ENCODE peak calls at places on chromosomes 11 and 22, in six cellular contexts. One of them, this sample, is unnamed.

GRCh38 chr11:83612891-83613766 is 327.0 kb upstream of the CCDC90B start:
- DNase-seq in fibroblast of the aortic adventitia: no peak
- DNase-seq in IMR-90: no peak
- DNase-seq in HFFc6: no peak
- DNase-seq in heart left ventricle: no peak
- DNase-seq in progenitor cell of endocrine pancreas: no peak
- DNase-seq in this sample: no peak

GRCh38 chr11:8794677-8795103 is 112.1 kb downstream of the RPL27A start:
- DNase-seq in fibroblast of the aortic adventitia: no peak
- DNase-seq in IMR-90: no peak
- DNase-seq in HFFc6: no peak
- DNase-seq in heart left ventricle: no peak
- DNase-seq in progenitor cell of endocrine pancreas: peak; percentile 45
- DNase-seq in this sample: no peak

GRCh38 chr11:34624069-34624468 is 3.2 kb downstream of the EHF start:
- DNase-seq in fibroblast of the aortic adventitia: no peak
- DNase-seq in IMR-90: no peak
- DNase-seq in HFFc6: no peak
- DNase-seq in heart left ventricle: no peak
- DNase-seq in progenitor cell of endocrine pancreas: no peak
- DNase-seq in this sample: no peak

GRCh38 chr11:14254533-14255530 is 104.2 kb downstream of the RRAS2 start:
- DNase-seq in fibroblast of the aortic adventitia: peak; percentile 24
- DNase-seq in IMR-90: no peak
- DNase-seq in HFFc6: no peak
- DNase-seq in heart left ventricle: no peak
- DNase-seq in progenitor cell of endocrine pancreas: no peak
- DNase-seq in this sample: no peak

GRCh38 chr11:116336540-116336939 is 436.2 kb downstream of the BUD13 start:
- DNase-seq in fibroblast of the aortic adventitia: no peak
- DNase-seq in IMR-90: no peak
- DNase-seq in HFFc6: no peak
- DNase-seq in heart left ventricle: no peak
- DNase-seq in progenitor cell of endocrine pancreas: no peak
- DNase-seq in this sample: no peak

GRCh38 chr11:132840660-132841059 is 691.6 kb downstream of the OPCML start:
- DNase-seq in fibroblast of the aortic adventitia: no peak
- DNase-seq in IMR-90: no peak
- DNase-seq in HFFc6: no peak
- DNase-seq in heart left ventricle: no peak
- DNase-seq in progenitor cell of endocrine pancreas: no peak
- DNase-seq in this sample: no peak

GRCh38 chr11:69370984-69371709 is 77.2 kb downstream of the MYEOV start:
- DNase-seq in fibroblast of the aortic adventitia: no peak
- DNase-seq in IMR-90: no peak
- DNase-seq in HFFc6: no peak
- DNase-seq in heart left ventricle: no peak
- DNase-seq in progenitor cell of endocrine pancreas: peak; percentile 2
- DNase-seq in this sample: no peak

GRCh38 chr11:84290647-84291046 is 1004.5 kb upstream of the CCDC90B start:
- DNase-seq in fibroblast of the aortic adventitia: peak; percentile 56
- DNase-seq in IMR-90: peak; percentile 59
- DNase-seq in HFFc6: no peak
- DNase-seq in heart left ventricle: no peak
- DNase-seq in progenitor cell of endocrine pancreas: no peak
- DNase-seq in this sample: peak; percentile 11

GRCh38 chr11:113874096-113874919 is 1.1 kb downstream of the USP28 start:
- DNase-seq in fibroblast of the aortic adventitia: peak; percentile 19
- DNase-seq in IMR-90: peak; percentile 1
- DNase-seq in HFFc6: no peak
- DNase-seq in heart left ventricle: no peak
- DNase-seq in progenitor cell of endocrine pancreas: no peak
- DNase-seq in this sample: no peak

GRCh38 chr22:46754110-46754799 is 8.2 kb upstream of the TBC1D22A start:
- DNase-seq in fibroblast of the aortic adventitia: peak; percentile 96
- DNase-seq in IMR-90: peak; percentile 99
- DNase-seq in HFFc6: peak; percentile 98
- DNase-seq in heart left ventricle: peak; percentile 93
- DNase-seq in progenitor cell of endocrine pancreas: no peak
- DNase-seq in this sample: peak; percentile 87

GRCh38 chr11:26931881-26932280 is 62.0 kb upstream of the FIBIN start:
- DNase-seq in fibroblast of the aortic adventitia: no peak
- DNase-seq in IMR-90: no peak
- DNase-seq in HFFc6: no peak
- DNase-seq in heart left ventricle: no peak
- DNase-seq in progenitor cell of endocrine pancreas: no peak
- DNase-seq in this sample: no peak

GRCh38 chr11:124937336-124937935 is 1.6 kb upstream of the HEPACAM start:
- DNase-seq in fibroblast of the aortic adventitia: no peak
- DNase-seq in IMR-90: no peak
- DNase-seq in HFFc6: no peak
- DNase-seq in heart left ventricle: no peak
- DNase-seq in progenitor cell of endocrine pancreas: no peak
- DNase-seq in this sample: no peak

GRCh38 chr22:29265929-29266328 is 1.9 kb downstream of the RHBDD3 start:
- DNase-seq in fibroblast of the aortic adventitia: peak; percentile 22
- DNase-seq in IMR-90: no peak
- DNase-seq in HFFc6: no peak
- DNase-seq in heart left ventricle: no peak
- DNase-seq in progenitor cell of endocrine pancreas: no peak
- DNase-seq in this sample: no peak

GRCh38 chr22:21761086-21761485 is 25.5 kb upstream of the YPEL1 start:
- DNase-seq in fibroblast of the aortic adventitia: no peak
- DNase-seq in IMR-90: peak; percentile 88
- DNase-seq in HFFc6: no peak
- DNase-seq in heart left ventricle: no peak
- DNase-seq in progenitor cell of endocrine pancreas: no peak
- DNase-seq in this sample: no peak

GRCh38 chr11:13040969-13041561 is 31.9 kb downstream of the RASSF10 start:
- DNase-seq in fibroblast of the aortic adventitia: no peak
- DNase-seq in IMR-90: no peak
- DNase-seq in HFFc6: no peak
- DNase-seq in heart left ventricle: no peak
- DNase-seq in progenitor cell of endocrine pancreas: no peak
- DNase-seq in this sample: no peak

GRCh38 chr11:57597971-57598830 is 716 bp downstream of the SERPING1 start:
- DNase-seq in fibroblast of the aortic adventitia: peak; percentile 63
- DNase-seq in IMR-90: peak; percentile 24
- DNase-seq in HFFc6: no peak
- DNase-seq in heart left ventricle: peak; percentile 84
- DNase-seq in progenitor cell of endocrine pancreas: peak; percentile 75
- DNase-seq in this sample: no peak

GRCh38 chr11:36945384-36945783 is 347.3 kb upstream of the RAG2 start:
- DNase-seq in fibroblast of the aortic adventitia: peak; percentile 10
- DNase-seq in IMR-90: peak; percentile 23
- DNase-seq in HFFc6: no peak
- DNase-seq in heart left ventricle: no peak
- DNase-seq in progenitor cell of endocrine pancreas: no peak
- DNase-seq in this sample: no peak

GRCh38 chr11:102457056-102457677 is 4.6 kb upstream of the TMEM123 start:
- DNase-seq in fibroblast of the aortic adventitia: no peak
- DNase-seq in IMR-90: no peak
- DNase-seq in HFFc6: no peak
- DNase-seq in heart left ventricle: no peak
- DNase-seq in progenitor cell of endocrine pancreas: no peak
- DNase-seq in this sample: no peak

GRCh38 chr11:47983464-47984397 is 3.4 kb downstream of the PTPRJ start:
- DNase-seq in fibroblast of the aortic adventitia: peak; percentile 44
- DNase-seq in IMR-90: peak; percentile 73
- DNase-seq in HFFc6: peak; percentile 50
- DNase-seq in heart left ventricle: no peak
- DNase-seq in progenitor cell of endocrine pancreas: no peak
- DNase-seq in this sample: no peak

GRCh38 chr22:17576475-17576874 is 13.2 kb downstream of the SLC25A18 start:
- DNase-seq in fibroblast of the aortic adventitia: peak; percentile 77
- DNase-seq in IMR-90: peak; percentile 65
- DNase-seq in HFFc6: peak; percentile 99
- DNase-seq in heart left ventricle: no peak
- DNase-seq in progenitor cell of endocrine pancreas: no peak
- DNase-seq in this sample: peak; percentile 99

DNA sequence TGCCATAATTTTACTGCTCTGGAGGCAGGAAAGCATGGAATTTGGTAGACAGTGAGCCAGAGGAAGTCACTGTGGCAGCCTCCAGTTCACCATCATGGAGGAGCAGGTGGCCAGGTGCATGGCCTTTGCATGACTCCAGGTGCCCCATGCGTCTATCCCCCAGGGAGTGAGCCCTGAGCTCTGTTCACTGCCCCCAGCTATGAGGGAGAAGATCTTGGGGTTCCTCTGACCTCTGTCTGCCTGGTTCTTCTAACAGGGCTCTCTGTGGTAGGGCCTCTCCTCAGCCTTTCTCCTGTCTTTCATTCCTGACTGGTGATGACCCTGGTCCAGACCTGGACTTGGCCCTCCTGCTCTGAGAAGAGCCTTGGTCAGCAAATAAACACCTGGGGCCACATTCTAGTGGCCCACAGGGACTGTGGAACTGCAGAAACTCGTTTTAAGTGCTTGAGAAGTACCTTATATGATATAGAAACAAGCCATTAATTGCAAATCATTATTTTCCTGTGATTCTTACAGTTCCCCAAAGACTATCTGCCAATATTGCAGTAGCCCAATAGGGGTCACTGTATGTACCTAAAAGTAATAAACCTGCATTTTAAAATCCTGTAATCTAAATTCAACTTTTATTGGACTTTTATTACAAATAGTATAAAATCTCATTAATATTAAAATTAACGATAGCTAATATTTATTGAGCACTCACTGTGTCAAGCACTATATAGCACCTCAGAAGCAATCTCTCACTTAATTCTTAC is 120.0 kb upstream of the SYT13 start:
- DNase-seq in fibroblast of the aortic adventitia: peak; percentile 42
- DNase-seq in IMR-90: peak; percentile 23
- DNase-seq in HFFc6: peak; percentile 24
- DNase-seq in heart left ventricle: no peak
- DNase-seq in progenitor cell of endocrine pancreas: no peak
- DNase-seq in this sample: no peak
- TF ChIP-seq CTCF in fibroblast of the aortic adventitia: peak; percentile 53
- TF ChIP-seq CTCF in IMR-90: peak; percentile 46
- TF ChIP-seq CTCF in HFFc6: peak; percentile 81
- TF ChIP-seq CTCF in heart left ventricle: peak; percentile 50
- TF ChIP-seq CTCF in progenitor cell of endocrine pancreas: peak; percentile 59
- TF ChIP-seq CTCF in this sample: peak; percentile 40

DNA sequence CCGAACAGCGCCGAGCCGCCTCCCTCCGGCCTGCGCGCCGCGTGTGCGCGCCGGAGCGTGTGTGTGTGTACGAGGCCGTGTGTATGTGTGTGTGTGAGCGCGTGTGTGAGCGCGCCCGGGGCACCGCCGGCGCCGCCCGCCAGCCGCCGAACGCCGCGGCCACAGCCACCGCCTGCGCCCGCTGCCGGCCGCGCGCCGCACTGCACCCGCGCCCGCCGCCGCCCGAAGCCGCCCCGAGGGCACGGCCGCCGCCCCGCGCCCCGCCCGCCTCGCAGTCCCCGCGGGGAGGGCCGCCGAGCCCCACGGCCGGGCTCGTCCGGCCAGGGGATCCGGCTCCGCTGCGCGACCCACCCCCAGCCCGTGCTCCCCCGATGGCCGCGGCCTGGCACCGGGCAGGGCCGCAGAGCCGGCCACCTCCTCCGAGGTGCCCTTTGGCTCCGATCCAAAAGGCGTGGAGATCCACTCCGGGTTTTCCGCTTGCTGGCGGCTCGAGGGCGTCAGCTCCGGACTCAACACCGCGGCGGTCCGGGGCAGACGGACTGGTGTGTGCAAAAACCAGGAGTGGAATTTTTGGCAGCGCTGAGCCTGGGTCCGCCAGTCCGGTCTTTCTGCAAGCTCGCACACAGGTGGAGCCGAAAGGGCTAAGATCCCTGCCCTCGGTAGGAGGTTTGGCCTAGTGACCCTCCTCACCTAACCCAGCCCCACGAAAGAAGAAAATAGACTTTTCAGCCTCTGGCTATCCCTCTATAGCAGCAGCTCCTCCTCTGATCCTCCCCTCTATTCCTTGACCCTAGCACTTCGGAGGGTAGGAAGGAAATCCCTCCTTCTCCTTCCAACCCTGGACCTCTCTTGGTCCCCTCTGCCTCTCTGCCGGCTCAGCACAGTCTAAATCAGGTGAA is at the start of gene SYT7:
- DNase-seq in fibroblast of the aortic adventitia: peak; percentile 98
- DNase-seq in IMR-90: peak; percentile 96
- DNase-seq in HFFc6: peak; percentile 95
- DNase-seq in heart left ventricle: peak; percentile 96
- DNase-seq in progenitor cell of endocrine pancreas: peak; percentile 99
- DNase-seq in this sample: peak; percentile 95
- TF ChIP-seq CTCF in fibroblast of the aortic adventitia: peak; percentile 24
- TF ChIP-seq CTCF in IMR-90: peak; percentile 25
- TF ChIP-seq CTCF in HFFc6: peak; percentile 12
- TF ChIP-seq CTCF in heart left ventricle: no peak
- TF ChIP-seq CTCF in progenitor cell of endocrine pancreas: peak; percentile 25
- TF ChIP-seq CTCF in this sample: no peak

DNA sequence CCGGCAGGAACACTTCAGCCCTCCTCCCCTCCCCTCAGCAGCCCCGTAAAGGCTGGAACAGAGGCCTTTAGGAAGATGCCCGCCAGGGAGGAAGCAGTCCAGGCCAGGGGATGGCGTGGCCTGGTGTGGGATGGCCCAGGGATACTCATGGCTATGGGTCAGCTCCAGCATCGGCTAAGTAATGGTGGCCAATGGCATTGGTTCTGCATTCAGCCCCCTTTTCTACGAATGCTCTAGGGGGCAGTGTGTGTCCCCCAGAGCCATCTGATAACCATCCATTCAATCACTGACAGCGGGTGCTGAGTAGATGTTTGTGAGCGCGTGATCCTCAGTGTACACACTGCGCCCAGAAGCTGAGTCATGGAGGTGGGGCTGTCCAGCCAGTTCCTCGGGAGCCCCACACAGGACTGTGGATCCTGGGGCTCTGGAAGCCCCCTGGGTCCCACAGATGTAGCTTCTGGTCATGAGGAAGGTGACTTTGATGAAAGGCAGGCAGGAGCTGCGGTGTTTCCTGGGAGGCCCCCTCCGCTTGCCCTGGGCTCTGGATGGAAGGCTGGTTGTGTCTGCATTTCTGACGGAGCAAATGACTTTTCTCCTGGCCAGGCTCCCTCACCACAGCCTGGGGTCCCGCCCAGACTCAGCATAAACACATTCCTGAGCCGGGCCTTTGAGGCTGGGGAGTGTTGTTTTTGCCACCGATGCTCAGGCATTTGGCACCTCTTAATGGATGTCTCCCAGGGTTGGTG is 46.5 kb downstream of the FBLN1 start:
- DNase-seq in fibroblast of the aortic adventitia: peak; percentile 99
- DNase-seq in IMR-90: peak; percentile 94
- DNase-seq in HFFc6: peak; percentile 95
- DNase-seq in heart left ventricle: no peak
- DNase-seq in progenitor cell of endocrine pancreas: no peak
- DNase-seq in this sample: peak; percentile 91
- TF ChIP-seq CTCF in fibroblast of the aortic adventitia: peak; percentile 77
- TF ChIP-seq CTCF in IMR-90: peak; percentile 74
- TF ChIP-seq CTCF in HFFc6: peak; percentile 85
- TF ChIP-seq CTCF in heart left ventricle: no peak
- TF ChIP-seq CTCF in progenitor cell of endocrine pancreas: peak; percentile 17
- TF ChIP-seq CTCF in this sample: peak; percentile 70

DNA sequence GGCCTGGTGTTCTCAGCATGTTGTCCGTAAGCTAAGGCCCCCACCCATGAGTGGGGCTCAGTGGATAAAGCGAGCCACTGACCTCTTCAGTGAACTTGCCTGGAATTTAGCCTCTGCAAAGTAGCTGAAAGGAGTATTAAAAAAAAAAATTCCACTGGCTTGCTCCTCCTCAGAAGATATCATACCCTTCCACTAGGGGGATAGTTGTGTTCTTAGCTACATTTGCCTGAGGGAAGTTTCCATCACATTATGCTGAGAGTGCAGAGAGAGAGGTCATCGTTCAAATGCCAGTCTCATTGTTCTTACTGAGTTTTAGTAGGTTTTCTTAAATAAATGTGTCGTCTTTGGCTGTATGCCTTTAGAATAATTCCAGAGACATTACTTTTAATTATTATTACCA is 879.7 kb downstream of the JRKL start:
- DNase-seq in fibroblast of the aortic adventitia: no peak
- DNase-seq in IMR-90: no peak
- DNase-seq in HFFc6: no peak
- DNase-seq in heart left ventricle: no peak
- DNase-seq in progenitor cell of endocrine pancreas: no peak
- DNase-seq in this sample: no peak
- TF ChIP-seq CTCF in fibroblast of the aortic adventitia: no peak
- TF ChIP-seq CTCF in IMR-90: no peak
- TF ChIP-seq CTCF in HFFc6: peak; percentile 39
- TF ChIP-seq CTCF in heart left ventricle: no peak
- TF ChIP-seq CTCF in progenitor cell of endocrine pancreas: peak; percentile 54
- TF ChIP-seq CTCF in this sample: peak; percentile 20

This sample was measured in astrocyte of the cerebellum.